ENCODE peak calls at places on chromosomes 5 and 9, in four cellular contexts. I, V, Y and D are unnamed samples.

GRCh38 chr5:149002053-149002452 is 60.8 kb downstream of the SH3TC2 start:
- DNase-seq in V (no peak), Y (peak; percentile 100), I (no peak), D (peak; percentile 72)

GRCh38 chr5:16883801-16884200 is 52.3 kb downstream of the MYO10 start:
- DNase-seq in I (no peak), Y (no peak), V (no peak), D (no peak)

GRCh38 chr5:81202652-81203051 is 30.5 kb upstream of the CKMT2 start:
- DNase-seq in I (no peak), V (no peak), Y (peak; percentile 14), D (no peak)

GRCh38 chr9:129184743-129185142 is 6.7 kb upstream of the IER5L start:
- DNase-seq in I (no peak), Y (no peak), V (no peak), D (no peak)

GRCh38 chr5:113047234-113047633 is 70.6 kb downstream of the DCP2 start:
- DNase-seq in I (no peak), Y (no peak), V (no peak), D (no peak)

GRCh38 chr5:139862313-139862712 is 66.7 kb downstream of the PSD2 start:
- DNase-seq in V (no peak), Y (peak; percentile 7), I (no peak), D (no peak)

GRCh38 chr9:113178087-113178486 is 27.3 kb downstream of the SLC31A2 start:
- DNase-seq in V (no peak), I (no peak), Y (peak; percentile 66), D (no peak)

GRCh38 chr5:33628781-33629180 is 188.0 kb downstream of the TARS1 start:
- DNase-seq in I (no peak), Y (no peak), V (no peak), D (no peak)

GRCh38 chr5:119131530-119132313 is 60.8 kb downstream of the DMXL1 start:
- DNase-seq in I (no peak), Y (peak; percentile 19), V (no peak), D (no peak)

GRCh38 chr9:89430995-89431394 is 66.9 kb downstream of the SEMA4D start:
- DNase-seq in V (no peak), Y (no peak), I (no peak), D (no peak)

GRCh38 chr9:76472925-76473324 is 13.9 kb downstream of the GCNT1 start:
- DNase-seq in V (no peak), Y (no peak), I (no peak), D (no peak)

GRCh38 chr5:171975877-171976667 is 30.4 kb downstream of the FBXW11 start:
- DNase-seq in Y (no peak), V (no peak), I (no peak), D (no peak)

GRCh38 chr9:124005372-124005771 is 6.2 kb upstream of the LHX2 start:
- DNase-seq in V (no peak), Y (no peak), I (no peak), D (no peak)

GRCh38 chr5:95440825-95441224 is 49.7 kb downstream of the FAM81B start:
- DNase-seq in V (no peak), I (no peak), Y (no peak), D (no peak)

GRCh38 chr9:94478755-94479730 is 75.8 kb upstream of the PCAT7 start:
- DNase-seq in V (no peak), I (no peak), Y (no peak), D (no peak)

GRCh38 chr9:94482110-94482509 is 72.8 kb upstream of the PCAT7 start:
- DNase-seq in Y (no peak), V (no peak), I (no peak), D (no peak)

GRCh38 chr9:94480205-94480604 is 74.7 kb upstream of the PCAT7 start:
- DNase-seq in Y (no peak), I (no peak), V (no peak), D (no peak)

DNA sequence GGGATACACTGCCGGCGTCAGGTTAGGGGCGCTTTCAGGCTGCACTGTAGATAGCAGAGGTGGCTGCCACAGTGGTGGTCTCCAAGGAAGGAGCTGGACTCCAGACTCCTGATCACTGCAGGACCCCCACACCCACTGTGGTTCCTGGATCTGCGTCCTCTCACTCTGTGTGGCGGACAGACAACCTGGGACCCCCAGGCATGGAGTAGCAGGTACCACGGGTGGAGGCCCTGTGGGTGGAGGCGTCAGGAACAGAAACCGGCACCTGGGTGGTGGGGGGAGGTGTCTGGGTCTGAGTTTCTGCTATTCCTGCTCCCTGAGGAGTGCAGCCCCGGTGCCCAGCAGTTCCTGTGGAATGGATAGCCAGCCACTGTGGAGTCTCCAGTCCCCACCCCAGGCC is 75.1 kb upstream of the PCAT7 start:
- DNase-seq in V (no peak), I (no peak), Y (no peak), D (no peak)
- H3K4me1 ChIP-seq in V (no peaks in the 10 kb centered on the region), I (no peaks in the 10 kb centered on the region), Y (no peaks in the 10 kb centered on the region), D (no peaks in the 10 kb centered on the region)

DNA sequence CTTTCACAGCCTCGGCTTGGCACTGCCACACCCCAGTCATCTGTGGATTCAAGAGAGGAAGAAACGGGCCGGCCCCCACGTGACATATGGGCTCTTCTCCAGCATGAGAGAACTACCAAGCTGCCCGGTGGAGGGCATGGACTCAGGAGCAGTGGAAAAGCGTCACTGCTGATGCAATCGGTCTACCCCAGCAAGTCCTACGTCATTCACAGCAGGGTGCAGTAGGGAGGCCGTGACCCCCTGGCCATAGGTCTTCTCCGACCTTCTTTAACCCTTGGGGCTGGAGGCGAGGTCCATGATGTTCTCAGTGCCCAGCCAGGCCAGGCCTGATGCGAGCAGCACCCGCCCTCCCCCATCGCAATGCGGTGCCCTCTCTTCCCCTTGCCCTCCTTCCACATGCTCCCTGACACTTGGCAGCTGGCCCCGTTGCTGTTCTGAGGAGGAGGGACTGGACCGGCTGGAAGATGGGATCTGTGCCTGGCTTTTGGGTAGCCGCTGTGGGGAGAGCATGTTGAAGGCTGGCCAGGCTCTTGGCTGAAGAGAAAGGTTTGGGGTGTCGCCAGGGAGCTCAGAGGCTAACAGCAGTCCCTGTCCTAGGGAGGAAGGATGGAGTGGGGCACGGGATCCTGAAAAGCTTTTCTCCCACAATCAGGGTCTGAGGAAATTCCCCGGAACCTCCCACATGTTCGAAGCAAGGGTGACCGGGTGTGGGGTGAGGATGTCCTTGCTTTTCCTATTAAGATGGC is 89.8 kb downstream of the LIFR start:
- DNase-seq in Y (no peak), I (no peak), V (peak; percentile 79), D (no peak)
- H3K4me1 ChIP-seq in Y (peaks cover 49% of the 10 kb centered on the region), I (no peaks in the 10 kb centered on the region), V (peaks cover 38% of the 10 kb centered on the region), D (peaks cover 8% of the 10 kb centered on the region)

DNA sequence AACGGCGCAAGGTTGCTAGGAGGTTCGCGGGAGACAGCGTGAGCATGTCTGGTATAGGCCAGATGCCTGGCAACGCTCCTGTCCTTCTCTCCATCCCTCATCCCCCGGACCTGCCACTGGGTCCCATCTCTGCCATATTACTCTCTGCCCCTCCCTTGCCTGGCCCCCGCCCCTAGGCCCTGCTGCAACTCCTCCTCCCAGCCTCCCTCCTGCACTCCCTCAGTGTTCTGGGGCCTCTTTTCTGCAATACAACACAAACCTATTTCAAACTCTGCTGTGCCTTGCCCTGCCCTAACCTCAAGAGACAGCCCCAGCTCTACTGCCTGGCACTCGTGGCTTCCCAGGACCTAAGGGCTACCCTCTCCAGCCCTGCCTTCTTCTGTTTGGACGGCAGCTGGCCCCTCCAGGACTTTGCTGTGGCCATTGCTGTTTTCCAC is 8.9 kb upstream of the DBN1 start:
- DNase-seq in V (no peak), I (no peak), Y (no peak), D (no peak)
- H3K4me1 ChIP-seq in V (peaks cover 5% of the 10 kb centered on the region), I (no peaks in the 10 kb centered on the region), Y (peaks cover 20% of the 10 kb centered on the region), D (no peaks in the 10 kb centered on the region)

GRCh38 chr9:115111854-115112253 is 6.1 kb downstream of the TNC start:
- DNase-seq in V (no peak), Y (no peak), I (no peak), D (no peak)
- H3K4me1 ChIP-seq in V (peaks cover 7% of the 10 kb centered on the region), Y (peaks cover 12% of the 10 kb centered on the region), I (no peaks in the 10 kb centered on the region), D (no peaks in the 10 kb centered on the region)

DNA sequence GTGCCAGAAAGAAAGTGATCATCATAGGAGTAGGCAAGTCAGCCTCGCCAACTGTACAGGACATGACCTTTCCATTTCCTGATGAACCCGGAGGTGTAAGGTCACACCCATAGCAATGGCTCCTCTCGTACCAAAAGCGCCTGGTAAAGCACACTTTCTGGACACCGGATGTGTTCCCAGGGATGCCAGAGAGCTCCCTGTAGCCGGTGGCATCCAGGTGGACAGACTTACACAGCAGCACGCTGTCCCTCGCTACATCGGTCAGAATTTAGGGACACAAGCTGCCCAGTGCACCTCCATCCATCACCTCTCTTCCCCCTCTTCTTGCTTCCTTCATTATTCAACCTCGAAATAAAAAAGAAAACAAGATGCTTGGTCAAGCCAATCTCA is 105.4 kb downstream of the SYK start:
- DNase-seq in I (no peak), Y (no peak), V (no peak), D (no peak)
- H3K4me1 ChIP-seq in I (no peaks in the 10 kb centered on the region), Y (peaks cover 2% of the 10 kb centered on the region), V (peaks cover 10% of the 10 kb centered on the region), D (no peaks in the 10 kb centered on the region)

GRCh38 chr9:69771775-69772418 is 12.1 kb upstream of the PTAR1 start:
- DNase-seq in Y (peak; percentile 90), I (no peak), V (no peak), D (no peak)

GRCh38 chr9:69768101-69768500 is 8.3 kb upstream of the PTAR1 start:
- DNase-seq in V (no peak), Y (no peak), I (no peak), D (no peak)

GRCh38 chr9:69768716-69769115 is 8.9 kb upstream of the PTAR1 start:
- DNase-seq in V (no peak), Y (peak; percentile 34), I (no peak), D (no peak)

DNA sequence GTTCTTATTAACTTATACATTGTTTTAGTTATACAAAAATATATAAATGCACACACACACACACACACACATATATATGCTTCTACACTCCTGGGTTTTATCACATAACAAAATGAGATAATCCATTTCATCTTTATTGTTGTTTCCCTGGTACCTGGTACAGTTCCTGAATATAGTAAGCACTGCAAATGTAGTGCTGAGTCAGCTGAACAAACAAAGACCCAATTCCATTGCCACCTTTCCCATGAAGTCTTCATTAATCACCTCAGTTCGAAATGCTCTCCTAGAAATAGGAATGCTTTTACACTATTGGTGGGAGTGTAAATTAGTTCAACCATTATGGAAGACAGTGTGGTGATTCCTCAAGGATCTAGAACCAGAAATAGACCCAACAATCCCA is 13.4 kb upstream of the PTAR1 start:
- DNase-seq in Y (no peak), V (no peak), I (no peak), D (no peak)
- H3K4me1 ChIP-seq in Y (peaks cover 5% of the 10 kb centered on the region), V (no peaks in the 10 kb centered on the region), I (no peaks in the 10 kb centered on the region), D (no peaks in the 10 kb centered on the region)

DNA sequence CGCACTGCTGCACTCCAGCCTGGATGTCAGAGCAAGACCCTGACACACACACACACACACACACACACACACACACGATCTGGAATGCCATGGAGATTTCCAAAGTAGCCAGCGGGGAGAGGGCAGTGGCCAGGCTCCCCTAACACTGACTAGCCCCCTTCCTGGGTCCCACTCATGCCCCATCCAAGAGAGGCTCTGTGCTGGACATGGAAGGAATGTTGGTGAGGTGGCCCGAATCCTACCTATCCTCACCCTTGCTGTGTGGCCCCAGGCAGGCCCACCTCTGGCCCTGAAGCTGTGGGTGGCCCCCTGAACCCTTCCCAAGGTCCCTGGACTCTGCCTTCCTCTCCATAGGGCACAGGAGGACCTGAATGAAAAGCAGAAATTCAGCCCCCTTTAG is 7.3 kb downstream of the BRD3 start:
- DNase-seq in V (no peak), I (no peak), Y (no peak), D (no peak)
- H3K4me1 ChIP-seq in V (peaks cover 37% of the 10 kb centered on the region), I (peaks cover 22% of the 10 kb centered on the region), Y (peaks cover 20% of the 10 kb centered on the region), D (peaks cover 1% of the 10 kb centered on the region)

GRCh38 chr9:130186839-130187522 is 14.8 kb downstream of the NCS1 start:
- DNase-seq in I (no peak), Y (peak; percentile 55), V (peak; percentile 51), D (peak; percentile 73)
- H3K4me1 ChIP-seq in I (no peaks in the 10 kb centered on the region), Y (peaks cover 41% of the 10 kb centered on the region), V (peaks cover 7% of the 10 kb centered on the region), D (peaks cover 23% of the 10 kb centered on the region)